ENCODE peak calls at places on chromosomes 3 and 15, in five cellular contexts. Q, P, R, J and L are unnamed samples.

GRCh38 chr3:188106006-188106405 is 48.0 kb upstream of the LPP start:
- DNase-seq in Q (no peak), P (no peak), R (no peak), J (no peak), L (no peak)

GRCh38 chr15:42146551-42147430 is 9.6 kb downstream of the PLA2G4F start:
- DNase-seq in Q (no peak), P (no peak), R (no peak), J (no peak), L (no peak)

GRCh38 chr3:197337656-197338055 is 39.2 kb upstream of the DLG1 start:
- DNase-seq in Q (no peak), P (no peak), R (no peak), J (no peak), L (no peak)

GRCh38 chr3:126106336-126107202 is 22.6 kb upstream of the SLC41A3 start:
- DNase-seq in Q (no peak), P (no peak), R (no peak), J (no peak), L (no peak)

GRCh38 chr3:128021768-128022372 is 30.4 kb upstream of the SEC61A1 start:
- DNase-seq in Q (no peak), P (no peak), R (no peak), J (no peak), L (no peak)

GRCh38 chr15:38895326-38896282 is 331.0 kb upstream of the RASGRP1 start:
- DNase-seq in Q (no peak), P (peak; percentile 31), R (no peak), J (no peak), L (no peak)

GRCh38 chr3:126703512-126704493 is at the start of gene CHCHD6:
- DNase-seq in Q (peak; percentile 78), P (peak; percentile 99), R (peak; percentile 92), J (peak; percentile 92), L (peak; percentile 94)

GRCh38 chr15:51281368-51281967 is 56.9 kb downstream of the CYP19A1 start:
- DNase-seq in Q (peak; percentile 39), P (peak; percentile 71), R (no peak), J (no peak), L (peak; percentile 71)

GRCh38 chr3:74537164-74537563 is 77.3 kb downstream of the CNTN3 start:
- DNase-seq in Q (no peak), P (peak; percentile 80), R (no peak), J (no peak), L (no peak)

GRCh38 chr15:74867562-74868458 is 5.4 kb downstream of the SCAMP2 start:
- DNase-seq in Q (no peak), P (no peak), R (no peak), J (no peak), L (no peak)

GRCh38 chr3:7144696-7145308 is 283.9 kb downstream of the GRM7 start:
- DNase-seq in Q (no peak), P (no peak), R (no peak), J (no peak), L (no peak)